ENCODE peak calls at places on chromosome 20, in five cellular contexts. F, V, J, U and L are unnamed samples.

GRCh38 chr20:10708342-10709185 is 34.8 kb upstream of the JAG1 start:
- DNase-seq in U (no peak), F (peak), J (peak), V (no peak), L (no peak)

GRCh38 chr20:46402236-46402886 is 4.1 kb downstream of the ELMO2 start:
- DNase-seq in J (peak), V (peak), U (no peak), F (no peak), L (no peak)

GRCh38 chr20:4508773-4509172 is 212.9 kb upstream of the PRND start:
- DNase-seq in J (no peak), F (no peak), U (no peak), V (no peak), L (no peak)

GRCh38 chr20:53195882-53196610 is 223.9 kb downstream of the TSHZ2 start:
- DNase-seq in V (no peak), U (no peak), F (no peak), J (no peak), L (no peak)

GRCh38 chr20:33719277-33719988 is 677 bp downstream of the PXMP4 start:
- DNase-seq in U (no peak), V (no peak), J (no peak), F (no peak), L (no peak)

GRCh38 chr20:13681248-13682125 is 42.8 kb upstream of the TASP1 start:
- DNase-seq in V (no peak), J (no peak), F (peak), U (no peak), L (no peak)

GRCh38 chr20:18632196-18632789 is 44.4 kb downstream of the DTD1 start:
- DNase-seq in U (peak), V (peak), J (peak), F (peak), L (peak)

GRCh38 chr20:14963262-14963663 is 625.9 kb upstream of the FLRT3 start:
- DNase-seq in U (no peak), J (no peak), V (no peak), F (peak), L (no peak)

GRCh38 chr20:24764825-24765224 is 184.2 kb upstream of the CST7 start:
- DNase-seq in U (no peak), J (peak), F (no peak), V (no peak), L (no peak)

GRCh38 chr20:56706867-56707360 is 77.8 kb downstream of the TFAP2C start:
- DNase-seq in U (no peak), V (no peak), F (no peak), J (no peak), L (peak)

GRCh38 chr20:3238616-3239025 is 369 bp downstream of the SLC4A11 start:
- DNase-seq in V (no peak), F (no peak), J (peak), U (peak), L (no peak)

GRCh38 chr20:48238781-48239180 is 453.5 kb upstream of the SULF2 start:
- DNase-seq in J (peak), V (peak), U (no peak), F (no peak), L (no peak)

GRCh38 chr20:31707994-31708744 is 14.5 kb downstream of the BCL2L1 start:
- DNase-seq in U (no peak), V (no peak), F (peak), J (no peak), L (no peak)

GRCh38 chr20:38764563-38765355 is 16.5 kb downstream of the ACTR5 start:
- DNase-seq in F (peak), V (no peak), J (peak), U (peak), L (peak)

GRCh38 chr20:63802469-63803240 is 28.4 kb downstream of the ZBTB46 start:
- DNase-seq in V (no peak), F (no peak), U (no peak), J (peak), L (no peak)

GRCh38 chr20:50278684-50279531 is 88.3 kb downstream of the CEBPB start:
- DNase-seq in F (peak), V (no peak), U (no peak), J (peak), L (no peak)

GRCh38 chr20:1830240-1830639 is 65.0 kb upstream of the SIRPA start:
- DNase-seq in V (peak), J (peak), U (no peak), F (no peak), L (no peak)

GRCh38 chr20:17622851-17623508 is 53.1 kb downstream of the DSTN start:
- DNase-seq in F (no peak), U (no peak), J (peak), V (no peak), L (no peak)

GRCh38 chr20:48603116-48603818 is 224.5 kb downstream of the PREX1 start:
- DNase-seq in J (no peak), V (no peak), F (no peak), U (no peak), L (no peak)

GRCh38 chr20:17381701-17382100 is 149.5 kb downstream of the BFSP1 start:
- DNase-seq in J (no peak), U (no peak), F (no peak), V (no peak), L (no peak)

GRCh38 chr20:31844737-31845299 is 586 bp downstream of the FOXS1 start:
- DNase-seq in V (no peak), F (no peak), J (peak), U (no peak), L (no peak)

GRCh38 chr20:60804918-60805631 is 447.0 kb upstream of the CDH4 start:
- DNase-seq in U (no peak), V (no peak), J (no peak), F (no peak), L (peak)

GRCh38 chr20:16209826-16210365 is 363.4 kb downstream of the KIF16B start:
- DNase-seq in J (no peak), U (no peak), F (no peak), V (no peak), L (no peak)

GRCh38 chr20:54438166-54438565 is 37.2 kb upstream of the DOK5 start:
- DNase-seq in J (no peak), U (no peak), F (no peak), V (no peak), L (no peak)

GRCh38 chr20:20564279-20564678 is 148.2 kb downstream of the RALGAPA2 start:
- DNase-seq in F (no peak), V (no peak), J (no peak), U (no peak), L (no peak)

GRCh38 chr20:371755-372542 is 8.6 kb upstream of the TRIB3 start:
- DNase-seq in F (peak), V (no peak), J (peak), U (no peak), L (peak)

GRCh38 chr20:64229537-64230061 is 25.9 kb upstream of the PCMTD2 start:
- DNase-seq in J (no peak), F (no peak), U (no peak), V (no peak), L (no peak)

GRCh38 chr20:24915440-24915839 is 33.6 kb upstream of the CST7 start:
- DNase-seq in J (no peak), F (no peak), V (no peak), U (no peak), L (no peak)

GRCh38 chr20:37992802-37993538 is 40.3 kb downstream of the TTI1 start:
- DNase-seq in U (no peak), V (no peak), F (peak), J (peak), L (peak)

GRCh38 chr20:47391276-47392010 is 34.9 kb upstream of the ZMYND8 start:
- DNase-seq in V (no peak), U (no peak), F (no peak), J (no peak), L (no peak)

GRCh38 chr20:44993343-44993742 is 27.0 kb downstream of the STK4 start:
- DNase-seq in J (no peak), V (no peak), U (no peak), F (no peak), L (no peak)